ENCODE peak calls at places on chromosomes 6 and 20, in eight cellular contexts. D, W, Y, V, S, M, X and O are unnamed samples.

GRCh38 chr6:14921170-14921569 is 324.7 kb upstream of the JARID2 start:
- DNase-seq in D (no peak), W (no peak), Y (no peak), V (no peak), S (peak), M (peak), X (no peak), O (no peak)

GRCh38 chr6:90289902-90290301 is 6.7 kb downstream of the BACH2 start:
- DNase-seq in D (no peak), W (no peak), Y (no peak), V (no peak), S (no peak), M (no peak), X (no peak), O (no peak)

GRCh38 chr6:108565893-108566292 is 5.2 kb downstream of the FOXO3 start:
- DNase-seq in D (peak), W (no peak), Y (no peak), V (no peak), S (no peak), M (no peak), X (peak), O (no peak)

GRCh38 chr6:111813247-111814162 is 59.7 kb downstream of the FYN start:
- DNase-seq in D (peak), W (no peak), Y (no peak), V (peak), S (no peak), M (no peak), X (peak), O (no peak)

GRCh38 chr20:4699957-4700356 is 21.8 kb upstream of the PRND start:
- DNase-seq in D (no peak), W (no peak), Y (no peak), V (no peak), S (no peak), M (no peak), X (no peak), O (no peak)

GRCh38 chr20:59807909-59808728 is 125.3 kb downstream of the SYCP2 start:
- DNase-seq in D (no peak), W (no peak), Y (no peak), V (no peak), S (no peak), M (no peak), X (no peak), O (peak)

GRCh38 chr20:4957939-4958362 is 43.4 kb downstream of the SLC23A2 start:
- DNase-seq in D (no peak), W (no peak), Y (no peak), V (no peak), S (no peak), M (no peak), X (peak), O (no peak)

GRCh38 chr6:54060286-54060685 is 51.0 kb upstream of the MLIP start:
- DNase-seq in D (peak), W (no peak), Y (no peak), V (no peak), S (no peak), M (no peak), X (peak), O (no peak)

GRCh38 chr6:57432162-57432561 is 114.7 kb downstream of the PRIM2 start:
- DNase-seq in D (peak), W (no peak), Y (no peak), V (no peak), S (no peak), M (no peak), X (peak), O (no peak)

GRCh38 chr20:4665591-4665990 is 56.1 kb upstream of the PRND start:
- DNase-seq in D (no peak), W (no peak), Y (no peak), V (no peak), S (no peak), M (no peak), X (no peak), O (no peak)

GRCh38 chr6:31158863-31159855 is 770 bp downstream of the TCF19 start:
- DNase-seq in D (no peak), W (no peak), Y (no peak), V (peak), S (no peak), M (peak), X (peak), O (peak)

GRCh38 chr6:52352239-52353008 is 9.5 kb upstream of the PAQR8 start:
- DNase-seq in D (peak), W (no peak), Y (no peak), V (peak), S (peak), M (peak), X (peak), O (no peak)

GRCh38 chr20:17654649-17655285 is 27.3 kb downstream of the RRBP1 start:
- DNase-seq in D (peak), W (no peak), Y (no peak), V (peak), S (peak), M (peak), X (peak), O (no peak)

GRCh38 chr6:31572041-31572911 is at the start of gene LTA:
- DNase-seq in D (no peak), W (no peak), Y (peak), V (no peak), S (no peak), M (no peak), X (no peak), O (peak)

GRCh38 chr6:150004783-150005717 is 20.3 kb downstream of the RAET1L start:
- DNase-seq in D (peak), W (peak), Y (peak), V (peak), S (peak), M (peak), X (peak), O (peak)

GRCh38 chr6:79949235-79949634 is 1.9 kb upstream of the ELOVL4 start:
- DNase-seq in D (peak), W (no peak), Y (peak), V (peak), S (no peak), M (peak), X (peak), O (peak)

GRCh38 chr6:150252714-150253444 is 110.0 kb downstream of the PPP1R14C start:
- DNase-seq in D (no peak), W (no peak), Y (no peak), V (peak), S (no peak), M (no peak), X (no peak), O (peak)